ENCODE peak calls at places on chromosomes 13 and 19, in six cellular contexts. Z is endothelial cell of umbilical vein, F is heart left ventricle, M is HCT116, J is gastrocnemius medialis, H is K562. K is an unnamed sample.

GRCh38 chr19:39084732-39085080 is 538 bp downstream of the ACP7 start:
- DNase-seq in F (no peak), M (no peak), H (no peak), J (no peak), Z (no peak), K (no peak)

GRCh38 chr13:40221460-40222201 is 444.8 kb downstream of the FOXO1 start:
- DNase-seq in H (no peak), F (no peak), Z (no peak), J (peak), M (no peak), K (peak)

GRCh38 chr13:51154029-51154555 is 43.0 kb upstream of the C13orf42 start:
- DNase-seq in Z (peak), H (no peak), M (no peak), J (no peak), F (no peak), K (peak)

GRCh38 chr13:68719815-68720214 is 1387.8 kb upstream of the ATXN8OS start:
- DNase-seq in J (no peak), M (no peak), Z (no peak), H (no peak), F (no peak), K (peak)

GRCh38 chr13:78777973-78778372 is 119.0 kb upstream of the OBI1 start:
- DNase-seq in F (no peak), M (no peak), Z (no peak), J (no peak), H (no peak), K (no peak)

GRCh38 chr19:9986787-9987281 is 23.5 kb downstream of the COL5A3 start:
- DNase-seq in F (peak), M (no peak), Z (no peak), J (peak), H (no peak), K (no peak)

GRCh38 chr19:15264933-15265206 is 32.6 kb upstream of the EPHX3 start:
- DNase-seq in Z (no peak), M (no peak), H (no peak), J (no peak), F (no peak), K (no peak)

GRCh38 chr13:50677687-50678463 is 165.6 kb downstream of the DLEU7 start:
- DNase-seq in H (no peak), J (no peak), M (no peak), F (no peak), Z (no peak), K (no peak)

GRCh38 chr19:8665468-8666213 is 33.0 kb downstream of the ACTL9 start:
- DNase-seq in F (no peak), H (no peak), J (no peak), Z (no peak), M (no peak), K (peak)

GRCh38 chr13:97359181-97360057 is 74.5 kb upstream of the RAP2A start:
- DNase-seq in Z (peak), M (peak), J (peak), H (peak), F (no peak), K (peak)

GRCh38 chr13:103157034-103157433 is 90.8 kb upstream of the SLC10A2 start:
- DNase-seq in J (no peak), M (no peak), H (no peak), Z (no peak), F (no peak), K (no peak)

GRCh38 chr13:38223093-38223492 is 126.6 kb upstream of the UFM1 start:
- DNase-seq in F (no peak), H (no peak), Z (peak), J (no peak), M (no peak), K (peak)

GRCh38 chr19:52198678-52199077 is 8.8 kb downstream of the PPP2R1A start:
- DNase-seq in J (no peak), M (no peak), H (no peak), F (no peak), Z (no peak), K (no peak)

GRCh38 chr13:83815598-83815997 is 66.7 kb downstream of the SLITRK1 start:
- DNase-seq in H (no peak), F (no peak), M (no peak), Z (no peak), J (no peak), K (no peak)

GRCh38 chr19:33125929-33126388 is 6.0 kb upstream of the WDR88 start:
- DNase-seq in H (peak), Z (peak), M (peak), J (peak), F (no peak), K (peak)

GRCh38 chr19:16153582-16154336 is 10.3 kb downstream of the HSH2D start:
- DNase-seq in H (peak), Z (no peak), F (no peak), M (peak), J (no peak), K (peak)

GRCh38 chr13:99191900-99192399 is 8.7 kb upstream of the UBAC2 start:
- DNase-seq in J (no peak), M (no peak), H (no peak), F (no peak), Z (no peak), K (no peak)

GRCh38 chr19:13153627-13154240 is 3.5 kb downstream of the IER2 start:
- DNase-seq in M (no peak), H (peak), J (no peak), F (peak), Z (no peak), K (peak)

GRCh38 chr19:48751835-48752510 is 468 bp downstream of the FUT1 start:
- DNase-seq in H (no peak), M (peak), J (no peak), Z (peak), F (no peak), K (peak)

GRCh38 chr19:48750771-48751504 is 1.5 kb downstream of the FUT1 start:
- DNase-seq in F (no peak), M (no peak), H (no peak), Z (no peak), J (no peak), K (peak)

GRCh38 chr19:48750351-48750750 is 2.1 kb downstream of the FUT1 start:
- DNase-seq in J (no peak), F (no peak), Z (no peak), H (no peak), M (no peak), K (no peak)

GRCh38 chr19:48754950-48755645 is at the start of gene FGF21:
- DNase-seq in M (no peak), J (peak), Z (no peak), H (no peak), F (peak), K (no peak)

DNA sequence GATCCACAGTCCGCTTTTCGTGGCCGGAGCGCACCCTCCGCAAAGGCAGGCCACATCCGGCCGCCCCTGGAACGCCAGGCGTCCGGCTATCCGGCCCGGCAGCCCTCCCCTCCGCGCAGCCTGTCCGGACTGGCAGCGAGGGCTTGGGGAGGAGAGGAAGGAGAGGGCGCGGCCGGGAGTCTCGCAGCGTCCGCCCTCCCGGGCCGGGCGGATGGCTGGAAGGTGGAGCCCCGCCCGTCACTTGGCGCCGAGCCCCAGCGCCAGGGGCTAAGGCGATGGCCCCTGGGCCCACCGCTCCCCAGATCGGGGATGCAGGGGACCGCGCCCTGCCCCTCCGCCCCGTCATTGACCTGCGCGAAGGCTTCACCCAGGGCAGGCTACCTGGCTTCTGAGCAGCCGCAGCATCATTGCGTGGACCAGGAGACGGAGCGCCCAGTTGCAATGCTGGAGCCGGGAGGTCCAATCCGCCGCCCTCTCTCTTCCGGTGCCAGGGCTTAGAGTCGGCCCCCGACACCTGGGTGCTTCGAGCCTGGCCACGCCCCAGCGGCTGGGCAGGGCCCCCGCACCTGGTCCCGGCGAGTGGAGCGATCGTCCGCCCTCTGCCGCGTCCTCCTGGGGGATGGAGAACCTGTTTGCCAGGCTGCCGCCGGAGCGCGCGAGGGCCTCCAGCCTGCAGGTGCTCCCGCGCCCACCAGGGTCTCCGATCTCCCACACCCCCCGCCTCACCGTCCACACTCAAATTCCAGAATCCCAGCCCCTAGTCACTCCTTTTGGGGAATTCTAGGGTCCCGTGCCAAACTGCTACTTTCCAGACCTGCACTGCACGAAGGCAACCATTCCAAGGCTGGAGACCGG is at the start of gene FUT1:
- DNase-seq in Z (no peak), H (peak), M (peak), F (peak), J (no peak), K (peak)
- TF ChIP-seq POLR2A in Z (peak), H (no peak), M (peak), F (no peak), J (peak), K (peak)

GRCh38 chr13:94972262-94972661 is 259.9 kb upstream of the SOX21 start:
- DNase-seq in J (no peak), M (no peak), F (no peak), H (no peak), Z (no peak), K (no peak)
- TF ChIP-seq CTCF in J (no peak), M (no peak), F (no peak), H (no peak), Z (no peak), K (no peak)

GRCh38 chr19:53521373-53522202 is 16.4 kb upstream of the ZNF331 start:
- DNase-seq in F (no peak), Z (no peak), J (no peak), H (no peak), M (no peak), K (no peak)
- TF ChIP-seq POLR2A in F (no peak), Z (no peak), J (no peak), H (no peak), M (no peak), K (no peak)

GRCh38 chr13:28273919-28274318 is 135.6 kb downstream of the PAN3 start:
- DNase-seq in J (no peak), M (no peak), H (no peak), Z (peak), F (no peak), K (peak)
- TF ChIP-seq CTCF in J (no peak), M (peak), H (no peak), Z (peak), F (no peak), K (no peak)

DNA sequence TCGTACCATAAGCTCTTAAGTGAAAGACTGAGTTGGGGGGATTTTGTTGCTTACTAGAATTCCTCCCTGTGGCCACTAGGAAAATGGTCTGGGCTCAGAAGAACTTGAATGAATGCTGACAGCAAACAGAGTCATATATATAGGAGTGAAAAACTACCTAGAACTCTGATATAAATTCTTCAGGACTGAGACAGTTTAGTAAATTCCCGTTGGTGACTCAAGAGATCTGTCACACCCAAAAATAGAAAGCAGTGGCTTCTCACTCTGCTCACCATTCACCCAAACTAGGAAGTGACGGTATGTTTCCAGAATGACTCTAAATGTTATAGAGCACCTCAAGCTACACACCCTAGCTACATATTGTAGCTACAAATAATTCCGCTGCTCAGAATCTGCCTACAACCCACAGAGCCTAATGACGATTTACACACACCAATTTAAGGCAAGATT is 116.2 kb downstream of the TBC1D4 start:
- DNase-seq in J (no peak), H (no peak), Z (peak), M (peak), F (no peak), K (peak)
- TF ChIP-seq POLR2A in J (no peak), H (no peak), Z (no peak), M (no peak), F (no peak), K (no peak)

GRCh38 chr13:41345921-41346589 is 35.0 kb downstream of the NAA16 start:
- DNase-seq in F (no peak), J (no peak), M (no peak), Z (peak), H (no peak), K (no peak)
- TF ChIP-seq CTCF in F (no peak), J (no peak), M (no peak), Z (no peak), H (no peak), K (no peak)

GRCh38 chr13:23619073-23619855 is 49.1 kb downstream of the TNFRSF19 start:
- DNase-seq in Z (peak), M (no peak), J (no peak), F (no peak), H (no peak), K (no peak)
- TF ChIP-seq POLR2A in Z (no peak), M (no peak), J (no peak), F (no peak), H (no peak), K (no peak)

GRCh38 chr13:113863511-113864302 is at the start of gene GAS6:
- DNase-seq in J (peak), Z (peak), M (no peak), F (peak), H (peak), K (no peak)

GRCh38 chr13:113864303-113864890 is 521 bp upstream of the GAS6 start:
- DNase-seq in M (no peak), J (no peak), F (no peak), H (no peak), Z (peak), K (no peak)

GRCh38 chr13:113861433-113862030 is 2.3 kb downstream of the GAS6 start:
- DNase-seq in J (no peak), H (no peak), Z (no peak), F (peak), M (no peak), K (no peak)

GRCh38 chr13:113862191-113862765 is 1.6 kb downstream of the GAS6 start:
- DNase-seq in M (no peak), J (no peak), Z (no peak), H (no peak), F (peak), K (no peak)

GRCh38 chr13:113862766-113863510 is 938 bp downstream of the GAS6 start:
- DNase-seq in Z (peak), J (peak), H (peak), M (no peak), F (peak), K (no peak)
- TF ChIP-seq CTCF in Z (no peak), J (no peak), H (no peak), M (no peak), F (no peak), K (no peak)

GRCh38 chr13:49110122-49110831 is 109.9 kb upstream of the MLNR start:
- DNase-seq in M (peak), H (peak), F (peak), Z (peak), J (peak), K (peak)
- TF ChIP-seq POLR2A in M (no peak), H (peak), F (no peak), Z (peak), J (no peak), K (peak)

GRCh38 chr19:18543814-18544475 is 572 bp upstream of the FKBP8 start:
- DNase-seq in J (peak), H (peak), F (peak), Z (peak), M (peak), K (peak)
- TF ChIP-seq CTCF in J (no peak), H (peak), F (no peak), Z (no peak), M (peak), K (no peak)

K was measured in NB4.